ENCODE peak calls at places on chromosomes 2 and 18, in five cellular contexts. One of them, this sample, is unnamed.

GRCh38 chr2:98751748-98752147 is 20.8 kb upstream of the MGAT4A start:
- DNase-seq in hepatocyte: no peak
- DNase-seq in amygdala: no peak
- DNase-seq in T-helper 9 cell: no peak
- DNase-seq in H4: no peak
- DNase-seq in this sample: no peak

GRCh38 chr2:241863021-241863954 is 4.6 kb upstream of the PDCD1 start:
- DNase-seq in hepatocyte: no peak
- DNase-seq in amygdala: no peak
- DNase-seq in T-helper 9 cell: no peak
- DNase-seq in H4: no peak
- DNase-seq in this sample: no peak

GRCh38 chr2:15152382-15152781 is 408.8 kb downstream of the NBAS start:
- DNase-seq in hepatocyte: no peak
- DNase-seq in amygdala: no peak
- DNase-seq in T-helper 9 cell: no peak
- DNase-seq in H4: no peak
- DNase-seq in this sample: no peak

GRCh38 chr2:200288670-200289429 is 17.6 kb upstream of the SPATS2L start:
- DNase-seq in hepatocyte: no peak
- DNase-seq in amygdala: no peak
- DNase-seq in T-helper 9 cell: no peak
- DNase-seq in H4: peak; percentile 70
- DNase-seq in this sample: no peak

GRCh38 chr2:170122883-170123547 is 54.9 kb upstream of the MYO3B start:
- DNase-seq in hepatocyte: no peak
- DNase-seq in amygdala: no peak
- DNase-seq in T-helper 9 cell: no peak
- DNase-seq in H4: peak; percentile 21
- DNase-seq in this sample: no peak

GRCh38 chr2:222298311-222299150 is at the start of gene PAX3:
- DNase-seq in hepatocyte: no peak
- DNase-seq in amygdala: no peak
- DNase-seq in T-helper 9 cell: no peak
- DNase-seq in H4: peak; percentile 84
- DNase-seq in this sample: peak; percentile 97

GRCh38 chr2:205972113-205972512 is 113.9 kb downstream of the INO80D start:
- DNase-seq in hepatocyte: peak; percentile 40
- DNase-seq in amygdala: no peak
- DNase-seq in T-helper 9 cell: no peak
- DNase-seq in H4: no peak
- DNase-seq in this sample: no peak

GRCh38 chr18:47929681-47930085 is 776 bp downstream of the SMAD2 start:
- DNase-seq in hepatocyte: peak; percentile 64
- DNase-seq in amygdala: no peak
- DNase-seq in T-helper 9 cell: no peak
- DNase-seq in H4: no peak
- DNase-seq in this sample: no peak

GRCh38 chr2:88464166-88464565 is 11.7 kb upstream of the FOXI3 start:
- DNase-seq in hepatocyte: no peak
- DNase-seq in amygdala: no peak
- DNase-seq in T-helper 9 cell: no peak
- DNase-seq in H4: no peak
- DNase-seq in this sample: no peak

GRCh38 chr2:70132244-70133126 is 45.2 kb downstream of the PCBP1 start:
- DNase-seq in hepatocyte: peak; percentile 52
- DNase-seq in amygdala: peak; percentile 39
- DNase-seq in T-helper 9 cell: no peak
- DNase-seq in H4: no peak
- DNase-seq in this sample: peak; percentile 61

GRCh38 chr2:951224-952006 is 766 bp downstream of the SNTG2 start:
- DNase-seq in hepatocyte: no peak
- DNase-seq in amygdala: no peak
- DNase-seq in T-helper 9 cell: no peak
- DNase-seq in H4: no peak
- DNase-seq in this sample: no peak

GRCh38 chr2:237422309-237422708 is 8.3 kb upstream of the COL6A3 start:
- DNase-seq in hepatocyte: no peak
- DNase-seq in amygdala: no peak
- DNase-seq in T-helper 9 cell: no peak
- DNase-seq in H4: no peak
- DNase-seq in this sample: no peak

GRCh38 chr2:11013196-11013595 is 101.5 kb downstream of the KCNF1 start:
- DNase-seq in hepatocyte: no peak
- DNase-seq in amygdala: no peak
- DNase-seq in T-helper 9 cell: no peak
- DNase-seq in H4: no peak
- DNase-seq in this sample: no peak

GRCh38 chr18:48896875-48897511 is 53.8 kb downstream of the SMAD7 start:
- DNase-seq in hepatocyte: peak; percentile 13
- DNase-seq in amygdala: no peak
- DNase-seq in T-helper 9 cell: no peak
- DNase-seq in H4: no peak
- DNase-seq in this sample: no peak

GRCh38 chr2:234363647-234364294 is 133.1 kb downstream of the ARL4C start:
- DNase-seq in hepatocyte: no peak
- DNase-seq in amygdala: no peak
- DNase-seq in T-helper 9 cell: no peak
- DNase-seq in H4: no peak
- DNase-seq in this sample: no peak

GRCh38 chr2:127810156-127810636 is 775 bp downstream of the WDR33 start:
- DNase-seq in hepatocyte: peak; percentile 46
- DNase-seq in amygdala: no peak
- DNase-seq in T-helper 9 cell: no peak
- DNase-seq in H4: no peak
- DNase-seq in this sample: peak; percentile 30

GRCh38 chr2:86441789-86442641 is 844 bp downstream of the KDM3A start:
- DNase-seq in hepatocyte: peak; percentile 67
- DNase-seq in amygdala: peak; percentile 26
- DNase-seq in T-helper 9 cell: peak; percentile 60
- DNase-seq in H4: peak; percentile 22
- DNase-seq in this sample: peak; percentile 41

GRCh38 chr2:238726670-238727584 is 121.0 kb upstream of the TWIST2 start:
- DNase-seq in hepatocyte: no peak
- DNase-seq in amygdala: no peak
- DNase-seq in T-helper 9 cell: no peak
- DNase-seq in H4: no peak
- DNase-seq in this sample: no peak

GRCh38 chr2:96267159-96267971 is 1.3 kb downstream of the CIAO1 start:
- DNase-seq in hepatocyte: peak; percentile 69
- DNase-seq in amygdala: no peak
- DNase-seq in T-helper 9 cell: peak; percentile 32
- DNase-seq in H4: peak; percentile 36
- DNase-seq in this sample: no peak

GRCh38 chr18:21741511-21742322 is 1.1 kb downstream of the MIB1 start:
- DNase-seq in hepatocyte: peak; percentile 22
- DNase-seq in amygdala: no peak
- DNase-seq in T-helper 9 cell: peak; percentile 23
- DNase-seq in H4: no peak
- DNase-seq in this sample: no peak

GRCh38 chr18:9604348-9604747 is 10.0 kb downstream of the PPP4R1 start:
- DNase-seq in hepatocyte: no peak
- DNase-seq in amygdala: no peak
- DNase-seq in T-helper 9 cell: no peak
- DNase-seq in H4: no peak
- DNase-seq in this sample: no peak

GRCh38 chr18:13809521-13810252 is 14.3 kb upstream of the MC5R start:
- DNase-seq in hepatocyte: no peak
- DNase-seq in amygdala: no peak
- DNase-seq in T-helper 9 cell: no peak
- DNase-seq in H4: no peak
- DNase-seq in this sample: no peak

GRCh38 chr2:182818541-182819308 is 47.7 kb downstream of the FRZB start:
- DNase-seq in hepatocyte: no peak
- DNase-seq in amygdala: no peak
- DNase-seq in T-helper 9 cell: no peak
- DNase-seq in H4: peak; percentile 7
- DNase-seq in this sample: no peak

GRCh38 chr18:68152770-68153169 is 562.1 kb downstream of the TMX3 start:
- DNase-seq in hepatocyte: no peak
- DNase-seq in amygdala: no peak
- DNase-seq in T-helper 9 cell: no peak
- DNase-seq in H4: no peak
- DNase-seq in this sample: no peak

GRCh38 chr2:29236074-29236473 is 120.9 kb downstream of the CLIP4 start:
- DNase-seq in hepatocyte: no peak
- DNase-seq in amygdala: no peak
- DNase-seq in T-helper 9 cell: no peak
- DNase-seq in H4: no peak
- DNase-seq in this sample: no peak

GRCh38 chr2:31475692-31476091 is 61.1 kb upstream of the XDH start:
- DNase-seq in hepatocyte: no peak
- DNase-seq in amygdala: no peak
- DNase-seq in T-helper 9 cell: no peak
- DNase-seq in H4: no peak
- DNase-seq in this sample: peak; percentile 5

GRCh38 chr18:61908661-61909060 is 15.9 kb upstream of the RNF152 start:
- DNase-seq in hepatocyte: no peak
- DNase-seq in amygdala: no peak
- DNase-seq in T-helper 9 cell: no peak
- DNase-seq in H4: no peak
- DNase-seq in this sample: no peak

GRCh38 chr2:109356251-109357035 is 227.4 kb downstream of the SH3RF3 start:
- DNase-seq in hepatocyte: no peak
- DNase-seq in amygdala: no peak
- DNase-seq in T-helper 9 cell: no peak
- DNase-seq in H4: no peak
- DNase-seq in this sample: no peak

GRCh38 chr2:39705638-39706037 is 39.9 kb downstream of the TMEM178A start:
- DNase-seq in hepatocyte: no peak
- DNase-seq in amygdala: no peak
- DNase-seq in T-helper 9 cell: no peak
- DNase-seq in H4: no peak
- DNase-seq in this sample: no peak

GRCh38 chr2:191746809-191747208 is 68.9 kb downstream of the NABP1 start:
- DNase-seq in hepatocyte: no peak
- DNase-seq in amygdala: no peak
- DNase-seq in T-helper 9 cell: no peak
- DNase-seq in H4: no peak
- DNase-seq in this sample: no peak

GRCh38 chr2:147663964-147664363 is 180.9 kb upstream of the ACVR2A start:
- DNase-seq in hepatocyte: no peak
- DNase-seq in amygdala: no peak
- DNase-seq in T-helper 9 cell: no peak
- DNase-seq in H4: no peak
- DNase-seq in this sample: no peak

GRCh38 chr2:148614332-148615049 is 30.1 kb upstream of the EPC2 start:
- DNase-seq in hepatocyte: peak; percentile 65
- DNase-seq in amygdala: no peak
- DNase-seq in T-helper 9 cell: no peak
- DNase-seq in H4: peak; percentile 83
- DNase-seq in this sample: peak; percentile 76

GRCh38 chr2:139031722-139032121 is 251.5 kb upstream of the NXPH2 start:
- DNase-seq in hepatocyte: peak; percentile 11
- DNase-seq in amygdala: no peak
- DNase-seq in T-helper 9 cell: no peak
- DNase-seq in H4: peak; percentile 29
- DNase-seq in this sample: no peak

GRCh38 chr18:58611471-58612131 is 17.3 kb downstream of the ALPK2 start:
- DNase-seq in hepatocyte: no peak
- DNase-seq in amygdala: no peak
- DNase-seq in T-helper 9 cell: no peak
- DNase-seq in H4: no peak
- DNase-seq in this sample: no peak

This sample was measured in foreskin melanocyte.